ENCODE peak calls at places on chromosomes 2 and 18, in seven cellular contexts. One of them, this sample, is unnamed.

GRCh38 chr18:73240899-73241298 is 373.1 kb upstream of the NETO1 start:
- DNase-seq in ovary: no peak
- DNase-seq in adipocyte: no peak
- DNase-seq in upper lobe of right lung: no peak
- DNase-seq in PC-3: no peak
- DNase-seq in ascending aorta: no peak
- DNase-seq in tibial artery: no peak
- DNase-seq in this sample: no peak

GRCh38 chr18:52499646-52500045 is 159.6 kb downstream of the DCC start:
- DNase-seq in ovary: no peak
- DNase-seq in adipocyte: peak; percentile 31
- DNase-seq in upper lobe of right lung: no peak
- DNase-seq in PC-3: peak; percentile 66
- DNase-seq in ascending aorta: no peak
- DNase-seq in tibial artery: no peak
- DNase-seq in this sample: no peak

GRCh38 chr2:95700554-95700953 is 108.8 kb downstream of the TRIM43 start:
- DNase-seq in ovary: no peak
- DNase-seq in adipocyte: no peak
- DNase-seq in upper lobe of right lung: no peak
- DNase-seq in PC-3: no peak
- DNase-seq in ascending aorta: no peak
- DNase-seq in tibial artery: peak; percentile 37
- DNase-seq in this sample: no peak

GRCh38 chr2:168945508-168945907 is 44.4 kb downstream of the G6PC2 start:
- DNase-seq in ovary: no peak
- DNase-seq in adipocyte: no peak
- DNase-seq in upper lobe of right lung: no peak
- DNase-seq in PC-3: no peak
- DNase-seq in ascending aorta: no peak
- DNase-seq in tibial artery: no peak
- DNase-seq in this sample: no peak

GRCh38 chr2:202848813-202849212 is 22.8 kb downstream of the ICA1L start:
- DNase-seq in ovary: no peak
- DNase-seq in adipocyte: no peak
- DNase-seq in upper lobe of right lung: peak; percentile 77
- DNase-seq in PC-3: no peak
- DNase-seq in ascending aorta: no peak
- DNase-seq in tibial artery: no peak
- DNase-seq in this sample: no peak

GRCh38 chr2:240412211-240412830 is 23.1 kb upstream of the GPC1 start:
- DNase-seq in ovary: peak; percentile 14
- DNase-seq in adipocyte: peak; percentile 12
- DNase-seq in upper lobe of right lung: peak; percentile 56
- DNase-seq in PC-3: no peak
- DNase-seq in ascending aorta: no peak
- DNase-seq in tibial artery: peak; percentile 12
- DNase-seq in this sample: no peak

GRCh38 chr2:116696223-116696622 is 1118.3 kb upstream of the DDX18 start:
- DNase-seq in ovary: no peak
- DNase-seq in adipocyte: no peak
- DNase-seq in upper lobe of right lung: no peak
- DNase-seq in PC-3: peak; percentile 54
- DNase-seq in ascending aorta: no peak
- DNase-seq in tibial artery: no peak
- DNase-seq in this sample: no peak

GRCh38 chr2:151251012-151251411 is 10.7 kb downstream of the RBM43 start:
- DNase-seq in ovary: no peak
- DNase-seq in adipocyte: peak; percentile 96
- DNase-seq in upper lobe of right lung: no peak
- DNase-seq in PC-3: no peak
- DNase-seq in ascending aorta: no peak
- DNase-seq in tibial artery: no peak
- DNase-seq in this sample: no peak

GRCh38 chr2:234983011-234983726 is 31.4 kb downstream of the SH3BP4 start:
- DNase-seq in ovary: no peak
- DNase-seq in adipocyte: no peak
- DNase-seq in upper lobe of right lung: no peak
- DNase-seq in PC-3: no peak
- DNase-seq in ascending aorta: no peak
- DNase-seq in tibial artery: no peak
- DNase-seq in this sample: no peak

GRCh38 chr2:86442642-86443005 is 1.5 kb downstream of the KDM3A start:
- DNase-seq in ovary: peak; percentile 85
- DNase-seq in adipocyte: peak; percentile 95
- DNase-seq in upper lobe of right lung: peak; percentile 74
- DNase-seq in PC-3: peak; percentile 87
- DNase-seq in ascending aorta: peak; percentile 83
- DNase-seq in tibial artery: peak; percentile 96
- DNase-seq in this sample: peak; percentile 93

GRCh38 chr2:127034056-127034455 is 72.9 kb downstream of the BIN1 start:
- DNase-seq in ovary: no peak
- DNase-seq in adipocyte: no peak
- DNase-seq in upper lobe of right lung: no peak
- DNase-seq in PC-3: no peak
- DNase-seq in ascending aorta: no peak
- DNase-seq in tibial artery: no peak
- DNase-seq in this sample: no peak

GRCh38 chr2:24245986-24246779 is 71.3 kb downstream of the FAM228A start:
- DNase-seq in ovary: no peak
- DNase-seq in adipocyte: no peak
- DNase-seq in upper lobe of right lung: no peak
- DNase-seq in PC-3: no peak
- DNase-seq in ascending aorta: no peak
- DNase-seq in tibial artery: no peak
- DNase-seq in this sample: no peak

GRCh38 chr2:114464961-114465706 is 22.7 kb downstream of the DPP10 start:
- DNase-seq in ovary: no peak
- DNase-seq in adipocyte: no peak
- DNase-seq in upper lobe of right lung: no peak
- DNase-seq in PC-3: no peak
- DNase-seq in ascending aorta: no peak
- DNase-seq in tibial artery: no peak
- DNase-seq in this sample: no peak

GRCh38 chr2:127454595-127455565 is 36.7 kb downstream of the PROC start:
- DNase-seq in ovary: no peak
- DNase-seq in adipocyte: no peak
- DNase-seq in upper lobe of right lung: no peak
- DNase-seq in PC-3: peak; percentile 49
- DNase-seq in ascending aorta: no peak
- DNase-seq in tibial artery: no peak
- DNase-seq in this sample: no peak

GRCh38 chr2:239309398-239310245 is 91.2 kb downstream of the HDAC4 start:
- DNase-seq in ovary: peak; percentile 23
- DNase-seq in adipocyte: no peak
- DNase-seq in upper lobe of right lung: peak; percentile 53
- DNase-seq in PC-3: no peak
- DNase-seq in ascending aorta: no peak
- DNase-seq in tibial artery: peak; percentile 21
- DNase-seq in this sample: no peak

GRCh38 chr2:12326449-12327190 is 390.1 kb upstream of the TRIB2 start:
- DNase-seq in ovary: no peak
- DNase-seq in adipocyte: no peak
- DNase-seq in upper lobe of right lung: no peak
- DNase-seq in PC-3: no peak
- DNase-seq in ascending aorta: no peak
- DNase-seq in tibial artery: no peak
- DNase-seq in this sample: no peak

GRCh38 chr2:120622886-120623753 is 112.5 kb upstream of the GLI2 start:
- DNase-seq in ovary: no peak
- DNase-seq in adipocyte: no peak
- DNase-seq in upper lobe of right lung: peak; percentile 52
- DNase-seq in PC-3: no peak
- DNase-seq in ascending aorta: no peak
- DNase-seq in tibial artery: no peak
- DNase-seq in this sample: no peak

GRCh38 chr18:407825-408224 is 92.7 kb downstream of the COLEC12 start:
- DNase-seq in ovary: no peak
- DNase-seq in adipocyte: no peak
- DNase-seq in upper lobe of right lung: no peak
- DNase-seq in PC-3: peak; percentile 38
- DNase-seq in ascending aorta: no peak
- DNase-seq in tibial artery: no peak
- DNase-seq in this sample: no peak

GRCh38 chr18:54004828-54005227 is 219.6 kb downstream of the MBD2 start:
- DNase-seq in ovary: no peak
- DNase-seq in adipocyte: no peak
- DNase-seq in upper lobe of right lung: no peak
- DNase-seq in PC-3: peak; percentile 28
- DNase-seq in ascending aorta: no peak
- DNase-seq in tibial artery: no peak
- DNase-seq in this sample: no peak

GRCh38 chr2:191678437-191679110 is 638 bp downstream of the NABP1 start:
- DNase-seq in ovary: peak; percentile 63
- DNase-seq in adipocyte: peak; percentile 64
- DNase-seq in upper lobe of right lung: peak; percentile 86
- DNase-seq in PC-3: peak; percentile 81
- DNase-seq in ascending aorta: no peak
- DNase-seq in tibial artery: peak; percentile 52
- DNase-seq in this sample: peak; percentile 7

GRCh38 chr2:159615187-159615935 is 987 bp downstream of the BAZ2B start:
- DNase-seq in ovary: peak; percentile 94
- DNase-seq in adipocyte: peak; percentile 95
- DNase-seq in upper lobe of right lung: peak; percentile 96
- DNase-seq in PC-3: peak; percentile 86
- DNase-seq in ascending aorta: peak; percentile 52
- DNase-seq in tibial artery: peak; percentile 92
- DNase-seq in this sample: peak; percentile 55

GRCh38 chr2:166081131-166081632 is 46.6 kb downstream of the SCN1A start:
- DNase-seq in ovary: no peak
- DNase-seq in adipocyte: peak; percentile 9
- DNase-seq in upper lobe of right lung: no peak
- DNase-seq in PC-3: no peak
- DNase-seq in ascending aorta: no peak
- DNase-seq in tibial artery: no peak
- DNase-seq in this sample: no peak

GRCh38 chr2:212777020-212777491 is 238.5 kb upstream of the ERBB4 start:
- DNase-seq in ovary: no peak
- DNase-seq in adipocyte: peak; percentile 79
- DNase-seq in upper lobe of right lung: no peak
- DNase-seq in PC-3: peak; percentile 77
- DNase-seq in ascending aorta: no peak
- DNase-seq in tibial artery: no peak
- DNase-seq in this sample: no peak

GRCh38 chr2:189298038-189298437 is 118.5 kb upstream of the COL5A2 start:
- DNase-seq in ovary: no peak
- DNase-seq in adipocyte: no peak
- DNase-seq in upper lobe of right lung: no peak
- DNase-seq in PC-3: no peak
- DNase-seq in ascending aorta: no peak
- DNase-seq in tibial artery: no peak
- DNase-seq in this sample: no peak
- H3K4me3 ChIP-seq in ovary: no peak overlapping the region
- H3K4me3 ChIP-seq in adipocyte: no peak overlapping the region
- H3K4me3 ChIP-seq in upper lobe of right lung: no peak overlapping the region
- H3K4me3 ChIP-seq in PC-3: no peak overlapping the region
- H3K4me3 ChIP-seq in ascending aorta: no peak overlapping the region
- H3K4me3 ChIP-seq in tibial artery: no peak overlapping the region
- H3K4me3 ChIP-seq in this sample: no peak overlapping the region

GRCh38 chr2:5690718-5691658 is 1.2 kb upstream of the SOX11 start:
- DNase-seq in ovary: no peak
- DNase-seq in adipocyte: peak; percentile 85
- DNase-seq in upper lobe of right lung: no peak
- DNase-seq in PC-3: no peak
- DNase-seq in ascending aorta: no peak
- DNase-seq in tibial artery: no peak
- DNase-seq in this sample: no peak
- H3K4me3 ChIP-seq in ovary: no peak overlapping the region
- H3K4me3 ChIP-seq in adipocyte: no peak overlapping the region
- H3K4me3 ChIP-seq in upper lobe of right lung: peak overlapping the region; percentile 21
- H3K4me3 ChIP-seq in PC-3: no peak overlapping the region
- H3K4me3 ChIP-seq in ascending aorta: peak overlapping the region; percentile 38
- H3K4me3 ChIP-seq in tibial artery: peak overlapping the region; percentile 24
- H3K4me3 ChIP-seq in this sample: peak overlapping the region; percentile 22

GRCh38 chr2:196360650-196361049 is 189.3 kb upstream of the STK17B start:
- DNase-seq in ovary: no peak
- DNase-seq in adipocyte: no peak
- DNase-seq in upper lobe of right lung: no peak
- DNase-seq in PC-3: no peak
- DNase-seq in ascending aorta: no peak
- DNase-seq in tibial artery: no peak
- DNase-seq in this sample: no peak
- H3K4me3 ChIP-seq in ovary: no peak overlapping the region
- H3K4me3 ChIP-seq in adipocyte: no peak overlapping the region
- H3K4me3 ChIP-seq in upper lobe of right lung: peak overlapping the region; percentile 39
- H3K4me3 ChIP-seq in PC-3: no peak overlapping the region
- H3K4me3 ChIP-seq in ascending aorta: no peak overlapping the region
- H3K4me3 ChIP-seq in tibial artery: no peak overlapping the region
- H3K4me3 ChIP-seq in this sample: no peak overlapping the region

DNA sequence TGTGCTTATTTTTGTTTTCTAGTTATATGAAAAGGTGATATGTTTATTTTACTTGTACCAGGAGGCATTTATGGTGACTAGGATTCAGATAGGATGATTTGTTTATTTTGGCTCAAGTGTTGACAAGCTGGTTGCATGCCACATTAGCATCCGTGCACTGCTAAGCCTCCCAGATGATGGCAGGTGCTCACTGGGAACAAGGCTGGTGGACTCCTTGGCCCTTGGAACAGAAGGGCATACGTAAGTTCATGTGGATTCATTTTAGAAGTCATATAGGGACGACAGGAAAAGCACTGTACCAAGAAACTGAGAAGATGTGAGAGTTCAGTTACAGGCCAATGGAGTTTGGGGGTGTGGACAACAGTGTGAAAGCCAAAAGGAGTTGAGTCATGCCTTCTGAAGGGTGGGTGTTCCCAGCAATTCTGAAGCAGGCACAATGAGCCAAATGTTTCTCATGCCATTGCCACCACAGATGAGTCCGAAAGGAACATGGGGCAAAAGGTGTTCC is 166.2 kb downstream of the PHLPP1 start:
- DNase-seq in ovary: no peak
- DNase-seq in adipocyte: peak; percentile 93
- DNase-seq in upper lobe of right lung: no peak
- DNase-seq in PC-3: peak; percentile 92
- DNase-seq in ascending aorta: no peak
- DNase-seq in tibial artery: peak; percentile 52
- DNase-seq in this sample: no peak
- H3K4me3 ChIP-seq in ovary: no peak overlapping the region
- H3K4me3 ChIP-seq in adipocyte: peak overlapping the region; percentile 45
- H3K4me3 ChIP-seq in upper lobe of right lung: no peak overlapping the region
- H3K4me3 ChIP-seq in PC-3: no peak overlapping the region
- H3K4me3 ChIP-seq in ascending aorta: no peak overlapping the region
- H3K4me3 ChIP-seq in tibial artery: no peak overlapping the region
- H3K4me3 ChIP-seq in this sample: peak overlapping the region; percentile 37